ENCODE peak calls at places on chromosomes 3 and 15, in nine cellular contexts. G is cardiac muscle cell; L is CD8-positive, alpha-beta memory T cell; H is heart right ventricle; Z is lower lobe of right lung; R is transverse colon; A is colonic mucosa; V is IMR-90; C is tibial artery. P is an unnamed sample.
A peak's percentile ranks its signal among the peaks of the same experiment; 100 is the strongest.

GRCh38 chr3:100455841-100456550 is 36.4 kb upstream of the TMEM45A start:
- DNase-seq in L (no peak), V (no peak), Z (no peak), H (no peak), G (no peak), A (no peak), R (no peak), C (no peak), P (no peak)

GRCh38 chr3:119375106-119375505 is 80.9 kb downstream of the ARHGAP31 start:
- DNase-seq in A (no peak), L (no peak), R (no peak), G (no peak), H (no peak), C (no peak), Z (no peak), V (no peak), P (no peak)

GRCh38 chr3:67484085-67484484 is 170.3 kb downstream of the SUCLG2 start:
- DNase-seq in V (no peak), C (no peak), L (no peak), H (no peak), G (no peak), A (no peak), R (no peak), Z (no peak), P (no peak)

GRCh38 chr3:113304856-113305540 is 93.6 kb downstream of the BOC start:
- DNase-seq in C (no peak), L (no peak), R (no peak), H (no peak), Z (no peak), A (no peak), G (no peak), V (peak; percentile 5), P (no peak)

GRCh38 chr3:173865900-173866498 is 468.5 kb downstream of the NLGN1 start:
- DNase-seq in R (no peak), V (no peak), L (no peak), H (no peak), C (no peak), Z (no peak), G (no peak), A (no peak), P (no peak)

GRCh38 chr15:70266412-70267089 is 168.8 kb upstream of the TLE3 start:
- DNase-seq in H (peak; percentile 71), V (no peak), Z (peak; percentile 91), G (no peak), R (peak; percentile 49), A (peak; percentile 42), C (peak; percentile 90), L (no peak), P (no peak)

GRCh38 chr15:92807971-92808571 is 92.1 kb upstream of the CHD2 start:
- DNase-seq in R (peak; percentile 34), Z (no peak), L (no peak), G (no peak), A (peak; percentile 48), V (no peak), H (no peak), C (no peak), P (no peak)

GRCh38 chr15:83365370-83365938 is 81.0 kb upstream of the BNC1 start:
- DNase-seq in A (no peak), H (no peak), G (peak; percentile 57), L (no peak), C (peak; percentile 35), R (peak; percentile 9), V (peak; percentile 20), Z (peak; percentile 75), P (no peak)

GRCh38 chr3:197549261-197549885 is 6.4 kb downstream of the BDH1 start:
- DNase-seq in Z (no peak), V (no peak), R (no peak), C (no peak), L (no peak), G (no peak), H (no peak), A (no peak), P (no peak)

GRCh38 chr3:14290631-14291385 is 111.6 kb upstream of the SLC6A6 start:
- DNase-seq in G (no peak), Z (no peak), A (peak; percentile 57), C (no peak), V (no peak), H (no peak), L (no peak), R (peak; percentile 32), P (no peak)

GRCh38 chr15:89399390-89400120 is 64.9 kb upstream of the POLG start:
- DNase-seq in Z (no peak), A (peak; percentile 27), C (no peak), H (no peak), R (peak; percentile 21), G (peak; percentile 39), L (peak; percentile 55), V (no peak), P (no peak)

GRCh38 chr3:130242850-130243569 is 102.5 kb upstream of the COL6A5 start:
- DNase-seq in R (no peak), H (no peak), A (no peak), L (no peak), V (peak; percentile 10), G (peak; percentile 36), C (no peak), Z (no peak), P (no peak)

GRCh38 chr3:197028711-197029510 is 706 bp downstream of the MELTF start:
- DNase-seq in H (no peak), R (peak; percentile 24), V (no peak), G (no peak), Z (no peak), L (peak; percentile 49), A (peak; percentile 36), C (no peak), P (no peak)

GRCh38 chr3:157857461-157857860 is 248.8 kb downstream of the SHOX2 start:
- DNase-seq in R (no peak), V (no peak), C (no peak), G (no peak), L (no peak), A (no peak), H (no peak), Z (no peak), P (no peak)

DNA sequence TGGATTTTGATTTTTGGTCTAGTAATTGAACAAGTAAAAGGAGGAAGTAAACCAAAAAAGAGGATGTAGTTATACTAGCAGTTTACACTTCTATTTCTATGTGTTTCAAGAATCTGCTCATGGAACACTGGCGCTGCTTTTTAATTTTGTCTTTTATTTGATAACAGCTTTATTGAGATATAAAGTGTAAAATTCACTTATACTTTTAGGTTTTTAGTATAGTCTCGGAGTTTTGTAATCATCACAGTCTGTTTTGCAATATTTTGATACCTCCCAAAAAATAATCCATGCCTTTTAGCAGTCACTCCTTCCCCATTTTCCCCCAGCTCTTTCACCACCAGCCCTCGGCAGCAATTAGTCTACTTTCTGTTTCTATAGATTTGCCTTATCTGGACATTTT is 18.0 kb downstream of the UBE2E2 start:
- DNase-seq in G (no peak), R (no peak), L (no peak), H (no peak), A (no peak), V (no peak), Z (no peak), C (no peak), P (no peak)
- H3K4me1 ChIP-seq in G (no peaks in the 10 kb centered on the region), R (no peaks in the 10 kb centered on the region), L (no peaks in the 10 kb centered on the region), H (peaks cover 34% of the 10 kb centered on the region), A (no peaks in the 10 kb centered on the region), V (no peaks in the 10 kb centered on the region), Z (peaks cover 4% of the 10 kb centered on the region), C (peaks cover 27% of the 10 kb centered on the region), P (peaks cover 16% of the 10 kb centered on the region)

GRCh38 chr15:79084308-79084968 is 6.1 kb downstream of the RASGRF1 start:
- DNase-seq in L (no peak), A (no peak), Z (no peak), G (no peak), H (no peak), V (no peak), C (no peak), R (no peak), P (no peak)
- H3K4me3 ChIP-seq in L (no peak overlapping the region), A (no peak overlapping the region), Z (no peak overlapping the region), G (no peak overlapping the region), H (no peak overlapping the region), V (no peak overlapping the region), C (no peak overlapping the region), R (no peak overlapping the region), P (no peak overlapping the region)

GRCh38 chr15:62849316-62850129 is 193.0 kb upstream of the TPM1 start:
- DNase-seq in Z (no peak), R (no peak), C (no peak), G (no peak), L (no peak), V (no peak), H (no peak), A (no peak), P (no peak)
- H3K27ac ChIP-seq in Z (no peak overlapping the region), R (no peak overlapping the region), C (no peak overlapping the region), G (no peak overlapping the region), L (no peak overlapping the region), V (no peak overlapping the region), H (no peak overlapping the region), A (no peak overlapping the region), P (no peak overlapping the region)

DNA sequence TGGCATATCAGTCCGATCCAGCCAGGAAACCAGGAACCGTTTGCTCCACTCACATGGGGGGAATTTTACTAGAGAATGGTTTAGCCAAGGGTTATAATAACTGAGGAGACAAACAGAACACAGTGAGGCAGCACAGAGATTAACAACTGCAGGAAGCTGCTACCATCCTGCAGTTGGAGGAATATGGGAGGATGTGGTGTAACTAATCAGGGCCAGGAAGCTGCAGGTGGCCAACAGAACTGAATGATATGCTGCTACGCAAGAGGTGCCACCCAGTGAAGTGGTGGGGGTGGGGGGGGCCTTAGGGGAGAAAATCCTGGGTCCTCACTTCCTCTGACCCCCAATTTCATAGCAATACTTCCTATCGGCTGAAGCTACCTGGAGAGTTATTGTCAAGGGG is 306.4 kb upstream of the STT3B start:
- DNase-seq in V (no peak), L (peak; percentile 60), H (no peak), C (no peak), R (peak; percentile 17), G (no peak), A (no peak), Z (no peak), P (no peak)
- H3K4me1 ChIP-seq in V (no peaks in the 10 kb centered on the region), L (peaks cover 88% of the 10 kb centered on the region), H (no peaks in the 10 kb centered on the region), C (no peaks in the 10 kb centered on the region), R (no peaks in the 10 kb centered on the region), G (no peaks in the 10 kb centered on the region), A (no peaks in the 10 kb centered on the region), Z (peaks cover 19% of the 10 kb centered on the region), P (no peaks in the 10 kb centered on the region)

DNA sequence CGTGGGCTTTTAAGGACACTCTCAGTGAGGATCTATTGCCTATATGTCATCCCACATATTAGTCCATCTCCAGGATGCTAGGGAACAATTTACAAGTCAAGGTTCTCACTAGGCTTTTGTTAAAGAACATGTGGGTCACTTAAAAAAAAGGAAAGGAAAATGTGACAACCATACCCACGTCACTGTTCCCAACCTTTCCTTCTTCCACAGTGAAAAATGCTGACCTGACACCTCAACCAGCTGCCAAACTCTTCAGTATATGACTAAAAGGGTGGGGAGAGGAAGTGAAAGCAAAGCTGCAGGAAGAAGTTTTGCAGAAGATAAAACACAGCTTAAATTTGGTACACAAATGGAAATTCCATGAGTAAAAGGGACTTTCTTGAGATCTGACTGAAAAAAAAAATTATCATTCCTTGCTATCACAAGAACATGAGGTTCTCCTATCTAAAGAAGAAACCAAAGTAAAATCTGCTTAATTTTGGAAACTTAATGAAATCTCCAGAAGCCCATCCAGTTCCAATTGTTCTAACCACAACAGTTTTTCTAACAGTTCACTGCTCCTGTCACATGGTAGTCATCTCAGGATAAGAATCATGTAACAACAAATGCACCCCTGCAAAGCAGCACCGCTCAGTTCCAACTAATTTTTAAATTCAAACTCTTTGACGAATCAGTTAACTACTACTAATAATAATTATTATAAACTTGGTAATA is 117.0 kb upstream of the TSPAN3 start:
- DNase-seq in H (no peak), G (no peak), L (no peak), C (peak; percentile 64), Z (no peak), A (peak; percentile 32), V (peak; percentile 47), R (peak; percentile 18), P (peak; percentile 28)
- H3K4me3 ChIP-seq in H (no peak overlapping the region), G (no peak overlapping the region), L (peak overlapping the region; percentile 14), C (no peak overlapping the region), Z (no peak overlapping the region), A (no peak overlapping the region), V (no peak overlapping the region), R (no peak overlapping the region), P (no peak overlapping the region)

GRCh38 chr3:149450281-149450680 is 24.2 kb upstream of the TM4SF4 start:
- DNase-seq in C (no peak), V (peak; percentile 38), L (no peak), Z (no peak), H (no peak), G (no peak), A (no peak), R (no peak), P (no peak)
- H3K27ac ChIP-seq in C (no peak overlapping the region), V (no peak overlapping the region), L (no peak overlapping the region), Z (peak overlapping the region; percentile 25), H (peak overlapping the region; percentile 60), G (peak overlapping the region; percentile 68), A (no peak overlapping the region), R (no peak overlapping the region), P (peak overlapping the region; percentile 3)

P was measured in thoracic aorta.